ENCODE peak calls at places on chromosomes 13 and 19, in four cellular contexts. L, D, K and E are unnamed samples.
A peak's percentile ranks its signal among the peaks of the same experiment; 100 is the strongest.

GRCh38 chr19:51365211-51366049 is 758 bp downstream of the ETFB start:
- DNase-seq in D (no peak), K (no peak), L (peak; percentile 53), E (no peak)

GRCh38 chr13:76882431-76882830 is 3.8 kb downstream of the KCTD12 start:
- DNase-seq in L (no peak), K (no peak), D (no peak), E (no peak)

GRCh38 chr19:14496029-14496848 is at the start of gene GIPC1:
- DNase-seq in L (peak; percentile 99), K (peak; percentile 73), D (peak; percentile 85), E (no peak)

GRCh38 chr13:30752201-30752797 is 17.0 kb downstream of the ALOX5AP start:
- DNase-seq in L (peak; percentile 50), D (no peak), K (no peak), E (no peak)

GRCh38 chr13:29411493-29411892 is 184.0 kb downstream of the SLC7A1 start:
- DNase-seq in K (no peak), D (no peak), L (no peak), E (no peak)

GRCh38 chr13:63541336-63541735 is 2125.7 kb upstream of the PCDH20 start:
- DNase-seq in K (no peak), L (no peak), D (no peak), E (no peak)

GRCh38 chr13:48902421-48902820 is 73.3 kb upstream of the FNDC3A start:
- DNase-seq in D (no peak), K (no peak), L (peak; percentile 19), E (no peak)

GRCh38 chr19:44648536-44649370 is 5.0 kb downstream of the PVR start:
- DNase-seq in K (no peak), D (no peak), L (peak; percentile 68), E (no peak)

GRCh38 chr19:51915324-51915867 is 10.6 kb upstream of the ZNF649 start:
- DNase-seq in D (no peak), K (no peak), L (no peak), E (no peak)